ENCODE peak calls at places on chromosomes 7 and 10, in seven cellular contexts. Q is H1, L is GM12878, U is SK-N-SH, E is K562, B is GM12892, Y is HepG2. T is an unnamed sample.

GRCh38 chr7:4211261-4211660 is 470.8 kb upstream of the FOXK1 start:
- DNase-seq in L (no peak), E (no peak), U (no peak), Y (no peak), B (no peak), Q (no peak), T (no peak)

GRCh38 chr10:24853661-24854060 is 98.7 kb downstream of the PRTFDC1 start:
- DNase-seq in Y (no peak), U (no peak), Q (no peak), L (no peak), B (no peak), E (no peak), T (no peak)

GRCh38 chr10:94125856-94126255 is 132.1 kb downstream of the PLCE1 start:
- DNase-seq in Q (no peak), B (no peak), L (no peak), Y (no peak), E (no peak), U (no peak), T (no peak)

GRCh38 chr10:115171392-115171960 is 78.3 kb downstream of the ATRNL1 start:
- DNase-seq in U (peak), L (no peak), Y (no peak), B (no peak), E (peak), Q (no peak), T (no peak)

GRCh38 chr7:2148814-2149213 is 83.9 kb downstream of the MAD1L1 start:
- DNase-seq in Y (no peak), U (no peak), E (no peak), Q (no peak), L (no peak), B (no peak), T (no peak)

GRCh38 chr10:74071151-74071550 is 73.2 kb downstream of the VCL start:
- DNase-seq in E (no peak), U (no peak), Q (no peak), B (no peak), L (no peak), Y (no peak), T (no peak)

GRCh38 chr10:1932617-1933016 is 195.3 kb upstream of the ADARB2 start:
- DNase-seq in Y (no peak), B (no peak), L (no peak), E (no peak), Q (no peak), U (no peak), T (no peak)

GRCh38 chr7:100190059-100190711 is 12.5 kb downstream of the STAG3 start:
- DNase-seq in E (peak), B (no peak), L (no peak), Q (no peak), U (peak), Y (peak), T (no peak)

GRCh38 chr7:36692444-36692843 is 31.9 kb downstream of the AOAH start:
- DNase-seq in Y (no peak), B (no peak), Q (no peak), L (no peak), E (no peak), U (no peak), T (no peak)

GRCh38 chr10:94123253-94123995 is 129.7 kb downstream of the PLCE1 start:
- DNase-seq in U (no peak), L (no peak), B (no peak), Q (no peak), Y (peak), E (no peak), T (no peak)

GRCh38 chr10:102475451-102476040 is 24.2 kb upstream of the C10orf95 start:
- DNase-seq in Q (no peak), B (no peak), U (no peak), Y (no peak), E (no peak), L (no peak), T (no peak)

GRCh38 chr10:113005380-113005779 is 55.3 kb downstream of the TCF7L2 start:
- DNase-seq in L (no peak), U (no peak), Y (no peak), B (no peak), Q (no peak), E (no peak), T (no peak)

GRCh38 chr10:131141645-131142445 is 169.7 kb downstream of the TCERG1L start:
- DNase-seq in B (no peak), Y (no peak), Q (no peak), E (no peak), L (no peak), U (no peak), T (no peak)

GRCh38 chr10:131726460-131726861 is 174.3 kb upstream of the PPP2R2D start:
- DNase-seq in U (peak), B (no peak), Y (peak), Q (no peak), E (no peak), L (no peak), T (no peak)

GRCh38 chr7:128781851-128782250 is 6.3 kb upstream of the OPN1SW start:
- DNase-seq in U (no peak), Q (no peak), L (no peak), Y (no peak), E (no peak), B (no peak), T (no peak)
- TF ChIP-seq POLR2AphosphoS5 in U (no peak), Q (no peak), L (no peak), Y (no peak), E (no peak), B (no peak), T (no peak)

DNA sequence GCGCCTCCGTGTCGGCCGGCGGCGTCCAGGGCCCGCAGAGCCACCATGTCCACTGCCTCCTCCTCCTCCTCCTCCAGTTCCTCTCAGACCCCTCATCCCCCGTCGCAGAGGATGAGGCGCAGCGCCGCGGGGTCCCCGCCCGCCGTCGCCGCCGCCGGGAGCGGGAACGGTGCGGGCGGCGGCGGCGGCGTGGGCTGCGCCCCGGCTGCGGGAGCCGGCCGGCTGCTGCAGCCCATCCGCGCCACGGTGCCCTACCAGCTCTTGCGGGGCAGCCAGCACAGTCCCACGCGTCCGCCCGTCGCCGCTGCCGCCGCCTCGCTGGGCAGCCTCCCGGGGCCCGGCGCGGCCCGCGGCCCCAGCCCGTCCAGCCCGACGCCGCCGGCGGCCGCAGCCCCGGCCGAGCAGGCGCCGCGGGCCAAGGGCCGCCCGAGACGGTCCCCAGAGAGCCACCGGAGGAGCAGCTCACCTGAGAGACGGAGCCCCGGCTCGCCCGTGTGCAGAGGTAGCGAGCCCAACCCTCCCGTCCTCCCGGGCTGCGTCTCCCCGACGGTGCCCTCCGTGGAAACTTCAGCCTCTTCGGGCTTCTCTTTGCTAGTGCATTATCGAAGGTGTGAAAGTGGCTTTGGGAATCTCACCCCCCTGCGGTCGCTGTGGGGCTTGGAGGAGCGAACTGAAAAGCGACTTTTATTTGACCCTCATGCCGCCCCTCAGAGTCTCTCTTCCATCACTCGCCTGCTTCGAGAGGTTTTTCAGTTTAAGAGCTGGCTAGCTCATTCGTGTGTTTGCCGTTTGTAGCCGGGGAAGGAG is 913 bp downstream of the GLCCI1 start:
- DNase-seq in Y (no peak), L (no peak), U (no peak), Q (peak), B (peak), E (peak), T (no peak)
- TF ChIP-seq TAF1 in Y (no peak), L (peak), U (peak), Q (no peak), B (peak), E (peak), T (peak)

GRCh38 chr10:3784510-3785250 is at the start of gene KLF6:
- DNase-seq in L (no peak), E (no peak), U (peak), Q (peak), B (no peak), Y (no peak), T (no peak)

GRCh38 chr10:3783721-3784432 is 1.1 kb downstream of the KLF6 start:
- DNase-seq in Q (peak), E (no peak), L (no peak), Y (peak), U (peak), B (no peak), T (no peak)

GRCh38 chr10:3786295-3786981 is 1.4 kb upstream of the KLF6 start:
- DNase-seq in Y (peak), B (no peak), U (no peak), E (peak), L (no peak), Q (peak), T (no peak)

GRCh38 chr10:3785849-3786290 is 861 bp upstream of the KLF6 start:
- DNase-seq in Q (peak), L (no peak), Y (no peak), E (peak), U (peak), B (no peak), T (no peak)

DNA sequence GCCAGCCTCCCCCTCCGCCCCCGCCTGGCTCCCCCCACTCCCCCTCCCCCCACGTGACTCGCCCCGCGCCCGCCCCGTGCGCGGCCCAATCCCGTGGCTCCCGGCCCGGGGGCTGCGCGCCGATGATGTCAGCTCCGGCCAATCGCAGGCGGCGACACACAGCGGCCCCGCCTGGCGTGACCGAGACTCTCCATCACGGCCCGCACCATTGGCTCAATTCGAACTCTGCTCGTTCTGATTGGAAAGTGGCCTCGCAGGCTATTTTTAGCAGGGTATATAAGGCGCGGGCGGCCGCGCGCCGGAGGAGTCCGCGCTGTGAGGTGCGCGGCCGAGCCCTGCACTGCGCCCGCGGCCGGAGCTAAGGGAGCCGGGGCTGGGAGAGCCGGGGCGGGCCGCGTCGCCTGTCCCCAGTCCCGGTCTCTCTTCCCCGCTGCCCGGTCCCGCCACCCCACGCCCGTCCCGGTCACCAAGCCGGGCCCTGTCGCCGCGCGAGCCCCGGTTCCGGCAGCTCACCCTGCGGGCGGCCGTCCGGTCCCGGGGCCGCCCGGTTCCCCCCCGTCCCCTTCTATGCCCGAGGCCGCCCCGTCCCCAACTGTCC is 341 bp upstream of the KLF6 start:
- DNase-seq in E (peak), B (peak), Y (peak), U (peak), Q (peak), L (peak), T (peak)
- TF ChIP-seq POLR2AphosphoS5 in E (peak), B (peak), Y (peak), U (peak), Q (no peak), L (peak), T (peak)

GRCh38 chr7:138785587-138786437 is 12.0 kb upstream of the TMEM213 start:
- DNase-seq in U (no peak), B (no peak), Q (no peak), E (no peak), L (no peak), Y (peak), T (no peak)
- TF ChIP-seq TAF1 in U (no peak), B (no peak), Q (no peak), E (no peak), L (no peak), Y (no peak), T (no peak)

GRCh38 chr7:88291401-88292173 is 15.1 kb downstream of the STEAP4 start:
- DNase-seq in Y (no peak), B (no peak), Q (no peak), E (no peak), U (no peak), L (no peak), T (no peak)
- TF ChIP-seq POLR2AphosphoS5 in Y (no peak), B (no peak), Q (no peak), E (no peak), U (no peak), L (no peak), T (no peak)

T was measured in GM12891.